ENCODE peak calls at places on chromosomes 16 and 17, in ten cellular contexts. V, E, Q, R, L, M, Z, U, K and O are unnamed samples.

GRCh38 chr17:28703552-28704218 is 8.0 kb downstream of the PROCA1 start:
- DNase-seq in V (no peak), L (no peak), M (no peak), R (no peak), E (no peak), Q (no peak), K (no peak), U (no peak), Z (no peak), O (no peak)

GRCh38 chr16:55175389-55175788 is 148.6 kb upstream of the IRX6 start:
- DNase-seq in R (no peak), V (no peak), U (no peak), Q (no peak), L (no peak), M (no peak), E (no peak), K (no peak), Z (no peak), O (no peak)

GRCh38 chr17:43314582-43314981 is 80.8 kb upstream of the RNU2-1 start:
- DNase-seq in Z (no peak), K (no peak), M (no peak), Q (no peak), E (peak), R (no peak), V (no peak), L (no peak), U (no peak), O (no peak)

GRCh38 chr17:11557727-11558452 is 40.4 kb upstream of the DNAH9 start:
- DNase-seq in E (no peak), Z (no peak), K (no peak), U (no peak), M (no peak), Q (no peak), V (no peak), R (no peak), L (no peak), O (no peak)

GRCh38 chr17:15303851-15304250 is 37.5 kb downstream of the TEKT3 start:
- DNase-seq in Q (no peak), R (no peak), E (no peak), Z (no peak), M (no peak), U (no peak), L (no peak), K (no peak), V (no peak), O (no peak)

GRCh38 chr17:80113033-80113484 is 11.7 kb downstream of the GAA start:
- DNase-seq in E (no peak), M (no peak), R (no peak), Z (no peak), V (no peak), Q (no peak), K (no peak), L (no peak), U (no peak), O (no peak)

GRCh38 chr17:48335858-48336500 is 94.0 kb downstream of the SKAP1 start:
- DNase-seq in L (peak), Z (no peak), M (no peak), K (peak), V (no peak), U (no peak), R (no peak), E (peak), Q (peak), O (peak)

GRCh38 chr17:29566473-29567361 is at the start of gene ABHD15:
- DNase-seq in R (peak), E (peak), L (peak), Q (peak), K (peak), Z (no peak), M (peak), U (no peak), V (peak), O (peak)

GRCh38 chr16:89860747-89861304 is 12.6 kb upstream of the TCF25 start:
- DNase-seq in R (peak), E (peak), V (peak), L (peak), M (peak), Q (peak), U (peak), Z (no peak), K (peak), O (no peak)

GRCh38 chr16:898761-899677 is 71.8 kb downstream of the LMF1 start:
- DNase-seq in E (no peak), Q (no peak), Z (no peak), V (no peak), M (no peak), K (no peak), R (no peak), L (no peak), U (no peak), O (no peak)

GRCh38 chr16:48246066-48246465 is 1.3 kb downstream of the ABCC11 start:
- DNase-seq in Z (no peak), R (no peak), M (no peak), K (no peak), Q (no peak), L (no peak), E (no peak), U (no peak), V (no peak), O (no peak)

GRCh38 chr16:11157143-11157542 is 98.9 kb downstream of the SOCS1 start:
- DNase-seq in Z (no peak), R (no peak), Q (no peak), V (no peak), K (no peak), M (no peak), U (no peak), L (no peak), E (no peak), O (no peak)

GRCh38 chr17:51259574-51260236 is at the start of gene MBTD1:
- DNase-seq in L (peak), M (peak), E (peak), K (peak), V (peak), U (peak), Z (peak), Q (peak), R (peak), O (peak)

GRCh38 chr17:62653831-62654829 is 26.7 kb downstream of the MRC2 start:
- DNase-seq in Q (peak), U (no peak), M (no peak), K (no peak), V (no peak), R (no peak), E (peak), L (no peak), Z (no peak), O (no peak)

GRCh38 chr17:14330492-14330920 is 29.6 kb downstream of the HS3ST3B1 start:
- DNase-seq in Q (no peak), U (no peak), L (no peak), K (no peak), R (no peak), E (no peak), V (no peak), Z (no peak), M (no peak), O (no peak)

GRCh38 chr16:86571197-86571915 is 4.7 kb downstream of the FOXC2 start:
- DNase-seq in M (no peak), Q (no peak), L (no peak), R (no peak), V (no peak), U (no peak), Z (no peak), K (peak), E (no peak), O (no peak)

GRCh38 chr16:87841608-87842208 is 27.6 kb downstream of the SLC7A5 start:
- DNase-seq in U (no peak), M (no peak), Z (no peak), Q (no peak), L (no peak), K (no peak), V (no peak), E (no peak), R (no peak), O (no peak)

GRCh38 chr17:38507436-38507835 is 79.2 kb downstream of the ARHGAP23 start:
- DNase-seq in Z (no peak), U (no peak), R (no peak), Q (no peak), K (no peak), V (no peak), M (no peak), E (no peak), L (no peak), O (no peak)

GRCh38 chr17:10136258-10136981 is 62.0 kb downstream of the GAS7 start:
- DNase-seq in L (no peak), U (no peak), K (no peak), M (no peak), Z (no peak), Q (no peak), E (no peak), R (no peak), V (no peak), O (no peak)

GRCh38 chr17:69997332-69997731 is 77.7 kb upstream of the KCNJ16 start:
- DNase-seq in L (no peak), Q (peak), U (no peak), K (peak), Z (no peak), R (no peak), M (no peak), E (peak), V (no peak), O (no peak)

GRCh38 chr17:83099570-83100181 is 20.3 kb downstream of the METRNL start:
- DNase-seq in Z (no peak), K (peak), Q (no peak), E (peak), R (no peak), U (no peak), M (no peak), L (peak), V (no peak), O (no peak)

GRCh38 chr16:89431158-89431584 is 59.2 kb downstream of the ANKRD11 start:
- DNase-seq in M (no peak), R (no peak), E (peak), Z (no peak), L (peak), U (no peak), V (no peak), K (peak), Q (peak), O (no peak)

GRCh38 chr17:1643293-1643998 is 2.1 kb downstream of the SCARF1 start:
- DNase-seq in Z (peak), Q (no peak), K (no peak), E (no peak), M (peak), L (peak), R (no peak), V (no peak), U (peak), O (no peak)

GRCh38 chr16:48432136-48432535 is 46.9 kb upstream of the SIAH1 start:
- DNase-seq in V (peak), Q (no peak), M (no peak), U (no peak), K (no peak), L (no peak), Z (no peak), R (no peak), E (no peak), O (peak)

GRCh38 chr17:67449885-67450755 is 73.0 kb downstream of the PITPNC1 start:
- DNase-seq in U (no peak), V (no peak), L (no peak), Q (no peak), M (no peak), E (no peak), R (no peak), Z (no peak), K (no peak), O (no peak)

GRCh38 chr17:77454560-77455095 is 313.9 kb downstream of the SEC14L1 start:
- DNase-seq in K (no peak), E (no peak), L (no peak), M (no peak), V (no peak), Z (no peak), U (no peak), Q (no peak), R (no peak), O (no peak)

GRCh38 chr16:11487289-11487688 is 99.4 kb downstream of the LITAF start:
- DNase-seq in K (no peak), E (no peak), L (no peak), U (no peak), M (no peak), R (no peak), Q (no peak), V (no peak), Z (no peak), O (no peak)

GRCh38 chr17:40283662-40284061 is 4.0 kb upstream of the CDC6 start:
- DNase-seq in L (no peak), Z (no peak), U (no peak), K (peak), E (peak), M (no peak), R (peak), V (no peak), Q (peak), O (no peak)

GRCh38 chr17:77727216-77727615 is 231.3 kb upstream of the TNRC6C start:
- DNase-seq in Q (no peak), E (no peak), V (no peak), L (no peak), U (no peak), K (no peak), Z (no peak), R (no peak), M (no peak), O (no peak)

GRCh38 chr16:67435758-67436164 is 4.8 kb downstream of the HSD11B2 start:
- DNase-seq in Q (no peak), V (no peak), L (no peak), M (no peak), Z (no peak), U (no peak), R (no peak), K (no peak), E (no peak), O (no peak)

GRCh38 chr16:483351-484075 is 44.0 kb upstream of the CAPN15 start:
- DNase-seq in M (no peak), U (no peak), Z (no peak), Q (no peak), V (no peak), R (no peak), L (no peak), K (no peak), E (no peak), O (no peak)

GRCh38 chr16:26951950-26952349 is 114.8 kb upstream of the C16orf82 start:
- DNase-seq in Q (no peak), L (no peak), V (no peak), U (no peak), R (no peak), K (no peak), M (no peak), Z (no peak), E (no peak), O (no peak)